ENCODE peak calls at places on chromosomes 5 and 9, in six cellular contexts. V is GM12891, T is K562, Z is HepG2, E is GM12878, S is H1. M is an unnamed sample.

GRCh38 chr5:10333154-10334006 is 20.1 kb upstream of the MARCHF6 start:
- DNase-seq in T (no peak), V (peak), E (no peak), Z (no peak), S (peak), M (peak)

GRCh38 chr9:31119882-31120481 is 1264.5 kb upstream of the ACO1 start:
- DNase-seq in S (no peak), E (no peak), V (no peak), Z (peak), T (no peak), M (no peak)

GRCh38 chr5:122775713-122776084 is 819 bp downstream of the SNX2 start:
- DNase-seq in Z (no peak), T (no peak), E (no peak), V (no peak), S (no peak), M (no peak)

GRCh38 chr5:105638437-105638836 is 2032.3 kb downstream of the EFNA5 start:
- DNase-seq in V (no peak), E (no peak), T (no peak), S (no peak), Z (no peak), M (no peak)

GRCh38 chr5:98929982-98930355 is 1.2 kb upstream of the CHD1 start:
- DNase-seq in Z (no peak), E (no peak), T (no peak), V (no peak), S (no peak), M (no peak)

GRCh38 chr5:43202380-43202779 is 10.4 kb downstream of the NIM1K start:
- DNase-seq in V (no peak), Z (no peak), E (no peak), T (no peak), S (no peak), M (no peak)

GRCh38 chr9:91047993-91048607 is 246.5 kb downstream of the SYK start:
- DNase-seq in Z (no peak), T (no peak), E (no peak), S (peak), V (no peak), M (no peak)

GRCh38 chr9:122929803-122930354 is 1.4 kb downstream of the ZBTB26 start:
- DNase-seq in V (no peak), Z (no peak), S (no peak), E (no peak), T (no peak), M (no peak)

GRCh38 chr5:35046754-35047153 is 995 bp downstream of the AGXT2 start:
- DNase-seq in E (no peak), Z (no peak), S (no peak), T (no peak), V (no peak), M (no peak)

GRCh38 chr5:107215581-107215980 is 455.2 kb downstream of the EFNA5 start:
- DNase-seq in S (no peak), V (no peak), T (no peak), Z (no peak), E (no peak), M (no peak)

GRCh38 chr9:36961568-36962360 is 72.3 kb downstream of the PAX5 start:
- DNase-seq in V (no peak), Z (no peak), T (no peak), S (peak), E (no peak), M (no peak)

GRCh38 chr9:119400607-119401006 is 31.4 kb upstream of the BRINP1 start:
- DNase-seq in E (no peak), Z (no peak), V (no peak), T (no peak), S (no peak), M (no peak)

GRCh38 chr9:76756273-76756650 is 8.0 kb upstream of the PCA3 start:
- DNase-seq in S (peak), V (no peak), E (no peak), Z (peak), T (no peak), M (no peak)

GRCh38 chr5:103114440-103114839 is 5.5 kb downstream of the GIN1 start:
- DNase-seq in Z (no peak), V (no peak), E (no peak), T (no peak), S (no peak), M (no peak)

GRCh38 chr5:157651011-157651611 is 1.1 kb downstream of the SOX30 start:
- DNase-seq in E (no peak), S (no peak), V (no peak), T (no peak), Z (no peak), M (no peak)

GRCh38 chr5:123429993-123430392 is 6.8 kb upstream of the CEP120 start:
- DNase-seq in V (no peak), T (no peak), E (no peak), Z (peak), S (no peak), M (no peak)

GRCh38 chr5:166185232-166185631 is 2106.2 kb upstream of the WWC1 start:
- DNase-seq in Z (no peak), V (no peak), T (no peak), S (no peak), E (no peak), M (no peak)

GRCh38 chr9:77800924-77801551 is 152.9 kb upstream of the GNA14 start:
- DNase-seq in Z (no peak), V (no peak), E (no peak), S (no peak), T (no peak), M (no peak)

GRCh38 chr9:92954078-92954861 is 6.9 kb downstream of the FGD3 start:
- DNase-seq in T (no peak), V (no peak), Z (no peak), E (peak), S (no peak), M (no peak)

GRCh38 chr5:59206132-59206581 is 623.3 kb downstream of the RAB3C start:
- DNase-seq in E (no peak), Z (no peak), S (no peak), V (no peak), T (no peak), M (no peak)

GRCh38 chr5:73140801-73141200 is 20.4 kb downstream of the TMEM171 start:
- DNase-seq in Z (no peak), E (no peak), T (no peak), V (no peak), S (no peak), M (no peak)

GRCh38 chr9:38125889-38126288 is 56.9 kb upstream of the SHB start:
- DNase-seq in T (no peak), S (no peak), V (no peak), Z (no peak), E (no peak), M (no peak)

GRCh38 chr5:125198270-125198974 is 452.0 kb upstream of the ZNF608 start:
- DNase-seq in E (no peak), T (no peak), Z (no peak), S (no peak), V (no peak), M (no peak)

DNA sequence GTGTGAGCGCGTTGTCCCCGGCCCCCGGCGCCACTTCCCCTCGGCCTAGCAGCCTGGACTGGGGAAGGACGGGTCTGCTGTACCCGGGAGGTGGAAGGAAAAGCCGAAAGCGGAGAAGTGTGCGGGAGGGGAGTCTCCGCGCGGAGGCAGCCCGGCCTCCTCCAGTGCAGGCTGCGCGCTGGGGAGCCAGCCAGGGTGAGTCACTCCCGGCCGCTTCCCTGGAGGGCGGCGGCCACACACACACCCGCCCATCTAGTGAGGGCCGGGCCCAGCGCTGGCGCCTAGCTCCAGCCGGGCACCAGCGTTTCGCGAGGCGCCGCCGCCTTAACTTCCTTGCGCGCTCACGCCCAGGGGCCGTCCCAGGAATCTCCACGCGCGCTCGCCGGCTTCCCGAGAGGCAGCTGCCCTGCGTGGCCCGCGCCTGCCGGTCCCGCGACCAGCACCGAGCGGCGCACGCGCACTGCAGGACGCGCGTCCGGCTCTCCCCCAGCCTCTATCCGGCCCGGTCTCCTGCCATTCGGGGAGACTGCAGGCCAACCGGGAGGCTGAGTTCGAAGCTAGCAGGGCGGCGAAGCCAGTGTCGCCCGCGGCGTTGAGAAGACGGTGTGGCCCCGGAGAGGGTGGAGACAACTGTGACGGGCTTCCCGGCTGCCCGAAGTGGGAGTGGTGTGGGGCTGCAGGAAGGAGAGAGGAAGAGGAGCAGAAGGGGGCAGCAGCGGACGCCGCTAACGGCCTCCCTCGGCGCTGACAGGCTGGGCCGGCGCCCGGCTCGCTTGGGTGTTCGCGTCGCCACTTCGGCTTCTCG is at the start of gene JAK2:
- DNase-seq in E (peak), S (peak), V (peak), T (peak), Z (peak), M (peak)
- TF ChIP-seq POLR2A in E (peak), S (peak), V (peak), T (peak), Z (peak), M (peak)

GRCh38 chr5:64497390-64497789 is 8.4 kb upstream of the RGS7BP start:
- DNase-seq in V (no peak), E (no peak), Z (no peak), T (no peak), S (no peak), M (no peak)
- TF ChIP-seq TAF1 in V (no peak), E (no peak), Z (no peak), T (no peak), S (no peak), M (no peak)

GRCh38 chr9:114486205-114486963 is 18.9 kb downstream of the WHRN start:
- DNase-seq in T (no peak), E (no peak), V (no peak), S (no peak), Z (no peak), M (no peak)

GRCh38 chr9:114484854-114485443 is 20.3 kb downstream of the WHRN start:
- DNase-seq in Z (no peak), V (no peak), T (peak), S (no peak), E (peak), M (no peak)

GRCh38 chr9:114488398-114489129 is 16.7 kb downstream of the WHRN start:
- DNase-seq in T (no peak), S (no peak), Z (no peak), V (no peak), E (peak), M (no peak)

GRCh38 chr9:114489928-114490327 is 15.3 kb downstream of the WHRN start:
- DNase-seq in E (no peak), T (no peak), V (no peak), S (no peak), Z (no peak), M (no peak)

GRCh38 chr9:114487607-114488300 is 17.5 kb downstream of the WHRN start:
- DNase-seq in Z (peak), E (peak), V (peak), T (peak), S (peak), M (no peak)
- TF ChIP-seq POLR2A in Z (no peak), E (no peak), V (no peak), T (no peak), S (no peak), M (no peak)

GRCh38 chr9:126515873-126516505 is 97.7 kb upstream of the LMX1B start:
- DNase-seq in T (no peak), E (no peak), S (no peak), Z (no peak), V (no peak), M (no peak)

GRCh38 chr9:126518763-126519162 is 95.0 kb upstream of the LMX1B start:
- DNase-seq in Z (no peak), S (no peak), E (no peak), V (no peak), T (no peak), M (no peak)

GRCh38 chr9:126516561-126516935 is 97.2 kb upstream of the LMX1B start:
- DNase-seq in Z (no peak), V (no peak), S (peak), T (no peak), E (no peak), M (no peak)

GRCh38 chr9:126517751-126518261 is 95.9 kb upstream of the LMX1B start:
- DNase-seq in Z (no peak), E (no peak), S (no peak), V (no peak), T (no peak), M (no peak)

GRCh38 chr9:126516936-126517750 is 96.6 kb upstream of the LMX1B start:
- DNase-seq in T (no peak), Z (peak), S (peak), E (no peak), V (peak), M (no peak)
- TF ChIP-seq TAF1 in T (no peak), Z (peak), S (no peak), E (no peak), V (no peak), M (no peak)

DNA sequence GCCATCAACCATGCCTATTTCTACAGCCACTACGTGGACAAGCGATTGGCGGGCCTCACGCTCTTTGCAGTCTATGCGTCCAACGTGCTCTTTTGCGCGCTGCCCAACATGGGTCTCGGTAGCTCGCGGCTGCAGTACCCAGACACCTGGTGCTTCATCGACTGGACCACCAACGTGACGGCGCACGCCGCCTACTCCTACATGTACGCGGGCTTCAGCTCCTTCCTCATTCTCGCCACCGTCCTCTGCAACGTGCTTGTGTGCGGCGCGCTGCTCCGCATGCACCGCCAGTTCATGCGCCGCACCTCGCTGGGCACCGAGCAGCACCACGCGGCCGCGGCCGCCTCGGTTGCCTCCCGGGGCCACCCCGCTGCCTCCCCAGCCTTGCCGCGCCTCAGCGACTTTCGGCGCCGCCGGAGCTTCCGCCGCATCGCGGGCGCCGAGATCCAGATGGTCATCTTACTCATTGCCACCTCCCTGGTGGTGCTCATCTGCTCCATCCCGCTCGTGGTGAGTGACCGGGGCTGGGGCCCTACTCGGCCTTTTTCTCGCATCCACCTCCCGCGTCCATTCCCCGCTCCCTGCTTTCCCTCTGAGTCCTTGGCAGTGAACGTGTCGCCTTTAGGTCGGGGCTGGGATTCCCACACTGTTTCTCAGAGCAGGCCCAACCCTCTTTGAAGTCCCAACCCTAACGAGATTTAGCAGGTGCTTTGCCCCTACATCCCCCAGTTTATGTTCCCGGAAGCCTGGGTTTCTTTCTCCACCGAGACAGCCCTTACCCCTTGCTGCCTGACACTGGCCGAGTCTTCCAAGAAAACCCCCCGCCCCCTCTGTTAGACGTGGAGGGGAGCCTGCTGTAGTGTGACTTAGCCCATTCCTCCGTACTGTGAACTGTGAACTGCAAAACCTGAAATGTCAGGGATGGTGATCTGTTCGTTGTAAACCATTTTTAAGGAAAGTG is 1.9 kb downstream of the PTGER4 start:
- DNase-seq in Z (no peak), E (no peak), T (no peak), V (no peak), S (peak), M (peak)
- TF ChIP-seq POLR2A in Z (no peak), E (no peak), T (no peak), V (peak), S (no peak), M (no peak)